ENCODE peak calls at places on chromosomes 13 and 19, in four cellular contexts. U, L, D and G are unnamed samples.
A peak's percentile ranks its signal among the peaks of the same experiment; 100 is the strongest.

GRCh38 chr19:21483589-21484170 is 21.7 kb upstream of the ZNF429 start:
- DNase-seq in U (no peak), L (peak; percentile 42), D (peak; percentile 45), G (no peak)

GRCh38 chr19:11382898-11383705 is 1.0 kb downstream of the EPOR start:
- DNase-seq in U (peak; percentile 39), L (peak; percentile 61), D (peak; percentile 68), G (no peak)

GRCh38 chr19:47631681-47632446 is 22.9 kb downstream of the BICRA start:
- DNase-seq in U (no peak), L (no peak), D (no peak), G (no peak)

GRCh38 chr13:100024023-100024422 is 42.4 kb downstream of the ZIC2 start:
- DNase-seq in U (no peak), L (no peak), D (no peak), G (no peak)

GRCh38 chr13:73820285-73820684 is 313.9 kb downstream of the KLF12 start:
- DNase-seq in U (no peak), L (no peak), D (no peak), G (no peak)

GRCh38 chr19:47514151-47514868 is 553 bp downstream of the NAPA start:
- DNase-seq in U (no peak), L (no peak), D (peak; percentile 35), G (no peak)

GRCh38 chr19:21492932-21493906 is 12.2 kb upstream of the ZNF429 start:
- DNase-seq in U (no peak), L (no peak), D (no peak), G (no peak)

GRCh38 chr19:8304841-8305621 is 3.1 kb downstream of the CD320 start:
- DNase-seq in U (no peak), L (peak; percentile 27), D (peak; percentile 86), G (no peak)

GRCh38 chr13:31119966-31120733 is 41.6 kb downstream of the HSPH1 start:
- DNase-seq in U (no peak), L (peak; percentile 26), D (no peak), G (no peak)

GRCh38 chr13:100876044-100876403 is 201.4 kb upstream of the TMTC4 start:
- DNase-seq in U (no peak), L (no peak), D (no peak), G (no peak)

GRCh38 chr19:31408460-31409124 is 59.4 kb upstream of the TSHZ3 start:
- DNase-seq in U (no peak), L (no peak), D (no peak), G (peak; percentile 87)

GRCh38 chr13:52991344-52992020 is 37.1 kb upstream of the OLFM4 start:
- DNase-seq in U (no peak), L (no peak), D (no peak), G (no peak)

GRCh38 chr19:5684694-5685430 is 4.0 kb downstream of the HSD11B1L start:
- DNase-seq in U (no peak), L (no peak), D (no peak), G (no peak)

GRCh38 chr19:44757057-44757734 is 8.7 kb downstream of the BCL3 start:
- DNase-seq in U (peak; percentile 79), L (no peak), D (peak; percentile 66), G (no peak)

GRCh38 chr19:44756089-44756562 is 7.6 kb downstream of the BCL3 start:
- DNase-seq in U (no peak), L (no peak), D (no peak), G (no peak)

GRCh38 chr19:44759083-44759804 is 10.7 kb downstream of the BCL3 start:
- DNase-seq in U (no peak), L (no peak), D (no peak), G (no peak)

GRCh38 chr19:44758596-44758995 is 10.1 kb downstream of the BCL3 start:
- DNase-seq in U (no peak), L (no peak), D (peak; percentile 55), G (no peak)

DNA sequence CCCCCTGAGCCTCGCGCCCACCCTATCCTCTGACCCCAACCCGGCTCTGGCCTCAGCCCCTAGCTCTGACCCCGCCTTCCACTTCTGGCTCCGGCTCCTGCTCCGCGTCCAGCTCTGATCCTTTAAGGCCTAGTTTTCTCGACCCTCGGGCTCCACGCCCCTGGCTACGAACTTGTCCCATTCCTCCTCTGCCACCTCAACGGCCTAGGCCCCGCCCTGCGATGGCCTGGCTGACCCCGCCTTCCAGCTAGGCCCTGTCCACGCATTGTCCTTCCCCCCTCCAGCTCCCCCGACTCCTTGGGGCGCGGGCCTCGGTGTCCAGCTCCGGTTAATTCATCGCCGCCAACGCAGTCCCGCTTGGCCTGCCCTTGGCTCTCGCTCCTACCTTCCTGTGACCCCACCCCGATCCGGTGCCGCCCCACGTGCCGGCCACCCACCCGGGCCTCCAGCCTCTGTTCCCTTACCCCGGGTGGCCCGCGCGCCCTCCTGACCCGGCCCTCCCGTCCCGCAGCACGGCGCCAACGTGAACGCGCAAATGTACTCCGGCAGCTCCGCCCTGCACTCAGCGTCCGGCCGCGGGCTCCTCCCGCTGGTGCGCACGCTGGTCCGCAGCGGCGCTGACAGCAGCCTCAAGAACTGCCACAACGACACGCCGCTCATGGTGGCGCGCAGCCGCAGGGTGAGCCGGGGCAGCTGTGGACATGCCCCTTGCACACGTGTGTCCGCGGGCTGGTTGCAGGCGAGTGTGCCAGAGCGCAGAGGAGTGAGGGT is 9.4 kb downstream of the BCL3 start:
- DNase-seq in U (peak; percentile 77), L (peak; percentile 69), D (peak; percentile 90), G (no peak)
- H3K4me3 ChIP-seq in U (peak overlapping the region; percentile 70), L (peak overlapping the region; percentile 18), D (peak overlapping the region; percentile 56), G (no peak overlapping the region)

GRCh38 chr19:33398361-33399060 is 25.0 kb downstream of the CEBPG start:
- DNase-seq in U (peak; percentile 16), L (no peak), D (no peak), G (no peak)
- TF ChIP-seq CTCF in U (no peak), L (no peak), D (no peak), G (no peak)

GRCh38 chr19:39508629-39509028 is 6.3 kb upstream of the SELENOV start:
- DNase-seq in U (no peak), L (no peak), D (no peak), G (no peak)
- H3K27me3 ChIP-seq in U (peaks cover 84% of the 10 kb centered on the region), L (peaks cover 3% of the 10 kb centered on the region), D (peaks cover 75% of the 10 kb centered on the region), G (no peaks in the 10 kb centered on the region)

GRCh38 chr19:13937479-13938360 is 497 bp downstream of the PODNL1 start:
- DNase-seq in U (no peak), L (no peak), D (peak; percentile 48), G (no peak)

GRCh38 chr19:13935765-13936486 is 2.3 kb downstream of the PODNL1 start:
- DNase-seq in U (no peak), L (no peak), D (peak; percentile 74), G (no peak)

GRCh38 chr19:13932911-13933393 is 5.3 kb downstream of the PODNL1 start:
- DNase-seq in U (no peak), L (no peak), D (no peak), G (no peak)

GRCh38 chr19:13934785-13935109 is 3.5 kb downstream of the PODNL1 start:
- DNase-seq in U (no peak), L (no peak), D (no peak), G (no peak)

GRCh38 chr19:13938361-13939027 is at the start of gene PODNL1:
- DNase-seq in U (peak; percentile 68), L (peak; percentile 44), D (peak; percentile 28), G (peak; percentile 12)
- H3K4me3 ChIP-seq in U (peak within 1 kb of the TSS; percentile 58), L (no peak within 1 kb of the TSS), D (peak within 1 kb of the TSS; percentile 19), G (peak within 1 kb of the TSS; percentile 1)

DNA sequence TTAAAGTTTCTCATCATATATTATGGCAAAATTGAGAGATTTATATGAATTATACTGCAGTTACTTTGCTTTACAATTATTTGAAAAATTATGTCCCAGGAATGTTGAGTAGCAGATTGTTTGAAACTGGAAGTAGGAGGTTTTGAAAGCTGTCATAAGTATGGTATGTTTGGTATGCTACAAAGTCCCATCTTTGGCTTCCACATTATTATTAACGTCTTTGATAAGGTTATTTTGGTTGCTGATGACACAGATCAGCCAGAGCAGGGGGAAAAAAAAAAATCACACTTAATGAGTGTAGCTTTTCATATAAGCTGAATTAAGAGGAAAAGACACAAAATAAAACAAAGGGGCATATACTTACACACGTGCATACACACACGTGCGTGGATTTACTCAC is 130.1 kb downstream of the SLITRK1 start:
- DNase-seq in U (no peak), L (no peak), D (no peak), G (peak; percentile 34)
- TF ChIP-seq CTCF in U (no peak), L (no peak), D (no peak), G (no peak)

GRCh38 chr19:18232540-18233223 is 6.4 kb upstream of the PDE4C start:
- DNase-seq in U (no peak), L (no peak), D (no peak), G (no peak)

GRCh38 chr19:18233224-18233825 is 7.1 kb upstream of the PDE4C start:
- DNase-seq in U (no peak), L (no peak), D (peak; percentile 96), G (peak; percentile 15)

GRCh38 chr19:18230941-18231734 is 4.9 kb upstream of the PDE4C start:
- DNase-seq in U (no peak), L (no peak), D (no peak), G (no peak)

GRCh38 chr19:18231775-18232174 is 5.5 kb upstream of the PDE4C start:
- DNase-seq in U (no peak), L (no peak), D (no peak), G (no peak)

DNA sequence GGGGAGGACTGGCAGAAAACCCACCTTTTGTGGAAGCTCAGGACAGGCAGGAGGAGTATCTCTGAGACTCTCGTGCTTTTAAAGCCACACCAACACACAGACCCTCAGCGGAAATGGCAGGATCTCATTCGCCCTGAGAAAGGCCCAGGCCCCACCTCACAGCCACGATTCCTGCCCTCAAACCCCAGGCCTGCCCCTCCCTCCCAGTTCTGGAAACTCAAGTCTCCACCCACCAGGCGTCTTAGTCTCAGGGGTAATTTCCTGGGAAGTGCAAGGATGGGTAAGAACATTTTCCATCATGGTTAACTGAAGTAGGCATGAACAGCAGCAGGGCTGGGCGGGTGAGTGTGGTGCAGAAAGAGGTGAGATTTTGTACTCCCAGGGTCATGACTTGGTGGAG is 8.0 kb upstream of the PDE4C start:
- DNase-seq in U (no peak), L (no peak), D (no peak), G (no peak)
- H3K27me3 ChIP-seq in U (peaks cover 75% of the 10 kb centered on the region), L (no peaks in the 10 kb centered on the region), D (peaks cover 53% of the 10 kb centered on the region), G (peaks cover 3% of the 10 kb centered on the region)